ENCODE peak calls at places on chromosomes 13 and 19, in nine cellular contexts. T is frontal cortex; I is GM03348; P is fibroblast of pulmonary artery; M is DMS 273 treated with DMSO at 0.1 percent for 48 hours; V is astrocyte; X is stimulated activated CD4-positive, alpha-beta T cell treated with anti-CD3 and anti-CD28 coated beads, Interleukin-2, amount 100 ng/mL, for 24 hours; K is central memory CD4-positive, alpha-beta T cell; B is HAP-1. D is an unnamed sample.

GRCh38 chr19:11574689-11575088 is 2.8 kb downstream of the ACP5 start:
- DNase-seq in T (no peak), I (no peak), P (no peak), M (no peak), V (no peak), X (no peak), K (no peak), B (no peak), D (no peak)

GRCh38 chr13:71865858-71866172 is 1.2 kb downstream of the DACH1 start:
- DNase-seq in T (peak), I (peak), P (no peak), M (no peak), V (no peak), X (no peak), K (no peak), B (peak), D (no peak)

GRCh38 chr19:17997969-17998826 is 9.8 kb upstream of the ARRDC2 start:
- DNase-seq in T (no peak), I (peak), P (no peak), M (no peak), V (no peak), X (no peak), K (no peak), B (no peak), D (no peak)

GRCh38 chr13:44141725-44142539 is 231.7 kb upstream of the SERP2 start:
- DNase-seq in T (peak), I (peak), P (peak), M (peak), V (peak), X (peak), K (peak), B (peak), D (peak)

GRCh38 chr19:35135389-35135909 is 590 bp upstream of the LGI4 start:
- DNase-seq in T (peak), I (peak), P (peak), M (no peak), V (peak), X (peak), K (no peak), B (peak), D (peak)

GRCh38 chr19:42293966-42294365 is 8.0 kb upstream of the PRR19 start:
- DNase-seq in T (no peak), I (no peak), P (no peak), M (no peak), V (no peak), X (no peak), K (no peak), B (no peak), D (no peak)

GRCh38 chr19:49338691-49339363 is 3.6 kb downstream of the CD37 start:
- DNase-seq in T (peak), I (peak), P (peak), M (no peak), V (peak), X (peak), K (no peak), B (peak), D (no peak)

GRCh38 chr19:38001158-38001781 is 94.3 kb downstream of the SIPA1L3 start:
- DNase-seq in T (no peak), I (no peak), P (no peak), M (no peak), V (no peak), X (no peak), K (no peak), B (no peak), D (no peak)

GRCh38 chr19:11694533-11695439 is 44.0 kb downstream of the ZNF823 start:
- DNase-seq in T (peak), I (peak), P (peak), M (peak), V (peak), X (peak), K (peak), B (peak), D (peak)

GRCh38 chr13:46629811-46630413 is 76.9 kb downstream of the LRCH1 start:
- DNase-seq in T (no peak), I (no peak), P (no peak), M (peak), V (no peak), X (no peak), K (no peak), B (no peak), D (no peak)

D was measured in activated CD4-positive, CD25-positive, alpha-beta regulatory T cell treated with anti-CD3 and anti-CD28 coated beads, Interleukin-2, amount 50 U/mL, for 72 hours.